ENCODE peak calls at places on chromosomes 1 and 21, in five cellular contexts. One of them, this sample, is unnamed.

GRCh38 chr1:5634893-5635292 is 357.3 kb downstream of the NPHP4 start:
- DNase-seq in cardiac muscle cell: no peak
- DNase-seq in progenitor cell of endocrine pancreas: no peak
- DNase-seq in bronchial epithelial cell: no peak
- DNase-seq in uterus: no peak
- DNase-seq in this sample: no peak

GRCh38 chr1:229209386-229209785 is 61.5 kb upstream of the RAB4A start:
- DNase-seq in cardiac muscle cell: no peak
- DNase-seq in progenitor cell of endocrine pancreas: no peak
- DNase-seq in bronchial epithelial cell: no peak
- DNase-seq in uterus: no peak
- DNase-seq in this sample: no peak

GRCh38 chr1:166626711-166627110 is 212.6 kb upstream of the POGK start:
- DNase-seq in cardiac muscle cell: no peak
- DNase-seq in progenitor cell of endocrine pancreas: no peak
- DNase-seq in bronchial epithelial cell: no peak
- DNase-seq in uterus: no peak
- DNase-seq in this sample: no peak

GRCh38 chr21:46024983-46025860 is 43.7 kb downstream of the COL6A1 start:
- DNase-seq in cardiac muscle cell: peak; percentile 86
- DNase-seq in progenitor cell of endocrine pancreas: no peak
- DNase-seq in bronchial epithelial cell: peak; percentile 8
- DNase-seq in uterus: no peak
- DNase-seq in this sample: no peak

GRCh38 chr1:101291562-101292035 is 54.8 kb downstream of the S1PR1 start:
- DNase-seq in cardiac muscle cell: peak; percentile 92
- DNase-seq in progenitor cell of endocrine pancreas: no peak
- DNase-seq in bronchial epithelial cell: peak; percentile 23
- DNase-seq in uterus: no peak
- DNase-seq in this sample: no peak

GRCh38 chr1:181206513-181206912 is 118.0 kb downstream of the IER5 start:
- DNase-seq in cardiac muscle cell: no peak
- DNase-seq in progenitor cell of endocrine pancreas: no peak
- DNase-seq in bronchial epithelial cell: no peak
- DNase-seq in uterus: no peak
- DNase-seq in this sample: no peak

GRCh38 chr1:89743788-89744187 is 77.0 kb upstream of the LRRC8D start:
- DNase-seq in cardiac muscle cell: no peak
- DNase-seq in progenitor cell of endocrine pancreas: no peak
- DNase-seq in bronchial epithelial cell: no peak
- DNase-seq in uterus: no peak
- DNase-seq in this sample: no peak

GRCh38 chr1:205144751-205145150 is 23.0 kb upstream of the RBBP5 start:
- DNase-seq in cardiac muscle cell: peak; percentile 73
- DNase-seq in progenitor cell of endocrine pancreas: no peak
- DNase-seq in bronchial epithelial cell: peak; percentile 17
- DNase-seq in uterus: no peak
- DNase-seq in this sample: no peak

GRCh38 chr21:37848721-37849490 is 67.4 kb downstream of the KCNJ6 start:
- DNase-seq in cardiac muscle cell: peak; percentile 37
- DNase-seq in progenitor cell of endocrine pancreas: no peak
- DNase-seq in bronchial epithelial cell: no peak
- DNase-seq in uterus: no peak
- DNase-seq in this sample: no peak

GRCh38 chr1:231803353-231803752 is 176.8 kb downstream of the DISC1 start:
- DNase-seq in cardiac muscle cell: peak; percentile 82
- DNase-seq in progenitor cell of endocrine pancreas: no peak
- DNase-seq in bronchial epithelial cell: no peak
- DNase-seq in uterus: no peak
- DNase-seq in this sample: no peak

GRCh38 chr1:231800071-231800470 is 173.5 kb downstream of the DISC1 start:
- DNase-seq in cardiac muscle cell: peak; percentile 38
- DNase-seq in progenitor cell of endocrine pancreas: no peak
- DNase-seq in bronchial epithelial cell: peak; percentile 30
- DNase-seq in uterus: no peak
- DNase-seq in this sample: no peak

GRCh38 chr1:231793893-231794292 is 167.3 kb downstream of the DISC1 start:
- DNase-seq in cardiac muscle cell: no peak
- DNase-seq in progenitor cell of endocrine pancreas: no peak
- DNase-seq in bronchial epithelial cell: no peak
- DNase-seq in uterus: no peak
- DNase-seq in this sample: no peak

GRCh38 chr1:231796141-231796540 is 169.6 kb downstream of the DISC1 start:
- DNase-seq in cardiac muscle cell: no peak
- DNase-seq in progenitor cell of endocrine pancreas: no peak
- DNase-seq in bronchial epithelial cell: peak; percentile 3
- DNase-seq in uterus: no peak
- DNase-seq in this sample: no peak

GRCh38 chr1:231799363-231799986 is 172.9 kb downstream of the DISC1 start:
- DNase-seq in cardiac muscle cell: peak; percentile 81
- DNase-seq in progenitor cell of endocrine pancreas: no peak
- DNase-seq in bronchial epithelial cell: no peak
- DNase-seq in uterus: no peak
- DNase-seq in this sample: no peak
- TF ChIP-seq CTCF in cardiac muscle cell: no peak
- TF ChIP-seq CTCF in progenitor cell of endocrine pancreas: no peak
- TF ChIP-seq CTCF in bronchial epithelial cell: no peak
- TF ChIP-seq CTCF in uterus: no peak
- TF ChIP-seq CTCF in this sample: no peak

GRCh38 chr1:53448241-53448841 is 10.9 kb upstream of the DMRTB1 start:
- DNase-seq in cardiac muscle cell: no peak
- DNase-seq in progenitor cell of endocrine pancreas: no peak
- DNase-seq in bronchial epithelial cell: no peak
- DNase-seq in uterus: no peak
- DNase-seq in this sample: no peak

GRCh38 chr1:53447413-53447812 is 11.8 kb upstream of the DMRTB1 start:
- DNase-seq in cardiac muscle cell: no peak
- DNase-seq in progenitor cell of endocrine pancreas: no peak
- DNase-seq in bronchial epithelial cell: no peak
- DNase-seq in uterus: no peak
- DNase-seq in this sample: no peak

GRCh38 chr1:53449693-53450092 is 9.5 kb upstream of the DMRTB1 start:
- DNase-seq in cardiac muscle cell: no peak
- DNase-seq in progenitor cell of endocrine pancreas: no peak
- DNase-seq in bronchial epithelial cell: no peak
- DNase-seq in uterus: no peak
- DNase-seq in this sample: no peak

GRCh38 chr1:53449026-53449425 is 10.2 kb upstream of the DMRTB1 start:
- DNase-seq in cardiac muscle cell: peak; percentile 71
- DNase-seq in progenitor cell of endocrine pancreas: no peak
- DNase-seq in bronchial epithelial cell: peak; percentile 15
- DNase-seq in uterus: no peak
- DNase-seq in this sample: no peak

DNA sequence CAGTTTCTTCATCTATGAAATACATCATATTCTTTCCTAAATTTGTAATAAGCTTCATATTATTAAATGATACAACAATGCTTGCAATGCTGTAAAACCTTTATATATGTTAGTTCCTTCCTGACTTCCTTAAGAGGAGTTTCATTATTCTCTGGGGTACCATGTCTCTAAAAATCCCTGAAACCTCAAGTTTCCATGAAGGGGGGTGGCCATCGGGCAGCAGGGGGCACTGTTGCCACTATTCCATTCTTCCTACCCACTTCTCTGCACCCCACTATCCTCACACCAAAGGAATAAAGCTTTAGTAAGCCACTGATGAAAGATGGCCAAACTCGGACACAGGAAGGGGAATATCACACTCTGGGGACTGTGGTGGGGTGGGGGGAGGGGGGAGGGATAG is 9.0 kb upstream of the DMRTB1 start:
- DNase-seq in cardiac muscle cell: no peak
- DNase-seq in progenitor cell of endocrine pancreas: no peak
- DNase-seq in bronchial epithelial cell: no peak
- DNase-seq in uterus: no peak
- DNase-seq in this sample: no peak
- TF ChIP-seq CTCF in cardiac muscle cell: peak; percentile 43
- TF ChIP-seq CTCF in progenitor cell of endocrine pancreas: peak; percentile 25
- TF ChIP-seq CTCF in bronchial epithelial cell: peak; percentile 30
- TF ChIP-seq CTCF in uterus: no peak
- TF ChIP-seq CTCF in this sample: no peak

DNA sequence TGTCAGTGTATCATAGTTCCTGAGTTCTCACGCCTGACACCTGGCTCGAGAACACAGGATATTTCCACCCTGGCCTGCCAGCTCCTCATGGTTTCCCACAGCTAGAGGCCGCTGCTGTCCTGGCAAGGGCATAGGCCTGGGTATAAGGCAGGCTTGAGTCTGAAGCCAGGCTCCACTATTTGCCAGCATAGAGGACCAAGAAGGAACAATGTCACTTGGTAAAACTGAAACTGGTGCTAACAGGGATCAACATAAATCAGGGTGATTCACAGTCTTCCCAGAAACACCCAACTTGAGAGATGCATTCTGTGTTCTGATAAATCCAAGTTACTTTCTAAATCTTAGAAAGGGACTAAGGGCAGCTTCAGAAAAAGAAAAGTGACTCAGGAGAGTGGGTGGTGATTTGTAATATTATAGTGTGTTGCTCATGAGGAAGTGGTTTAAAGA is 6.9 kb upstream of the S100A2 start:
- DNase-seq in cardiac muscle cell: peak; percentile 83
- DNase-seq in progenitor cell of endocrine pancreas: no peak
- DNase-seq in bronchial epithelial cell: peak; percentile 94
- DNase-seq in uterus: peak; percentile 75
- DNase-seq in this sample: no peak
- TF ChIP-seq CTCF in cardiac muscle cell: peak; percentile 90
- TF ChIP-seq CTCF in progenitor cell of endocrine pancreas: peak; percentile 58
- TF ChIP-seq CTCF in bronchial epithelial cell: peak; percentile 91
- TF ChIP-seq CTCF in uterus: peak; percentile 68
- TF ChIP-seq CTCF in this sample: peak; percentile 29

DNA sequence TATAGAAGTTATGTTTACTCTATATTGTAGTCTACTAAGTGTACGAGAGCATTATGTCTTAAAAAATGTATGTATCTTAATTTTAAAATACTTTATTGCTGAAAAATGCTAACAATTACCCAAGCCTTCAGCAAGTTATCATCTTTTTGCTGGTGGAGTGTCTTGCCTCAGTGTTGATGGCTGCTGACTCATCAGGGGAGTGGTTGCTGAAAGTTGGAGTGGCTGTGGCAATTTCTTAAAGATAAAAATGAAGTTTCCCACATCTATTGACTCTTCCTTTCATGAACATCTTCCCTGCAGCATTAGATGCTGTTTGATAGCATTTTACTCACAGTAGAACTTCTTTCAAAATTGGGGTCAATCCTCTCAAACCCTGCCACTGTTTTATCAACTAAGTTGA is 95.8 kb downstream of the CDC7 start:
- DNase-seq in cardiac muscle cell: peak; percentile 63
- DNase-seq in progenitor cell of endocrine pancreas: no peak
- DNase-seq in bronchial epithelial cell: peak; percentile 39
- DNase-seq in uterus: no peak
- DNase-seq in this sample: no peak
- TF ChIP-seq CTCF in cardiac muscle cell: no peak
- TF ChIP-seq CTCF in progenitor cell of endocrine pancreas: no peak
- TF ChIP-seq CTCF in bronchial epithelial cell: no peak
- TF ChIP-seq CTCF in uterus: no peak
- TF ChIP-seq CTCF in this sample: no peak

GRCh38 chr1:40315239-40315794 is 1.8 kb downstream of the COL9A2 start:
- DNase-seq in cardiac muscle cell: peak; percentile 93
- DNase-seq in progenitor cell of endocrine pancreas: peak; percentile 76
- DNase-seq in bronchial epithelial cell: peak; percentile 71
- DNase-seq in uterus: peak; percentile 82
- DNase-seq in this sample: peak; percentile 51

GRCh38 chr1:40318476-40318875 is 1.4 kb upstream of the COL9A2 start:
- DNase-seq in cardiac muscle cell: no peak
- DNase-seq in progenitor cell of endocrine pancreas: no peak
- DNase-seq in bronchial epithelial cell: no peak
- DNase-seq in uterus: no peak
- DNase-seq in this sample: no peak

GRCh38 chr1:40315795-40316594 is 1.1 kb downstream of the COL9A2 start:
- DNase-seq in cardiac muscle cell: peak; percentile 21
- DNase-seq in progenitor cell of endocrine pancreas: no peak
- DNase-seq in bronchial epithelial cell: peak; percentile 8
- DNase-seq in uterus: no peak
- DNase-seq in this sample: no peak

GRCh38 chr1:40317394-40318074 is 448 bp upstream of the COL9A2 start:
- DNase-seq in cardiac muscle cell: no peak
- DNase-seq in progenitor cell of endocrine pancreas: no peak
- DNase-seq in bronchial epithelial cell: no peak
- DNase-seq in uterus: no peak
- DNase-seq in this sample: no peak

GRCh38 chr1:40316595-40317393 is at the start of gene COL9A2:
- DNase-seq in cardiac muscle cell: peak; percentile 37
- DNase-seq in progenitor cell of endocrine pancreas: peak; percentile 36
- DNase-seq in bronchial epithelial cell: no peak
- DNase-seq in uterus: no peak
- DNase-seq in this sample: no peak
- TF ChIP-seq CTCF in cardiac muscle cell: no peak
- TF ChIP-seq CTCF in progenitor cell of endocrine pancreas: no peak
- TF ChIP-seq CTCF in bronchial epithelial cell: no peak
- TF ChIP-seq CTCF in uterus: no peak
- TF ChIP-seq CTCF in this sample: no peak